ENCODE peak calls at places on chromosomes 7 and 10, in eight cellular contexts. G is Calu3; I is activated CD8-positive, alpha-beta T cell treated with anti-CD3 and anti-CD28 coated beads for 36 hours; Q is left ventricle myocardium inferior; Y is fibroblast of mammary gland; O is RWPE1; E is coronary artery; P is AG10803. H is an unnamed sample.

GRCh38 chr7:4792537-4793126 is 17.2 kb downstream of the AP5Z1 start:
- DNase-seq in G (no peak), I (peak; percentile 27), Q (no peak), Y (peak; percentile 14), O (no peak), E (no peak), P (peak; percentile 22), H (no peak)

GRCh38 chr7:115356139-115356746 is 434.3 kb downstream of the MDFIC start:
- DNase-seq in G (peak; percentile 14), I (no peak), Q (no peak), Y (peak; percentile 44), O (no peak), E (no peak), P (no peak), H (no peak)

GRCh38 chr10:51389415-51390342 is 309.7 kb downstream of the CSTF2T start:
- DNase-seq in G (peak; percentile 54), I (peak; percentile 56), Q (peak; percentile 36), Y (peak; percentile 98), O (peak; percentile 18), E (no peak), P (peak; percentile 100), H (peak; percentile 98)

GRCh38 chr10:126972622-126973414 is 67.6 kb downstream of the DOCK1 start:
- DNase-seq in G (peak; percentile 51), I (no peak), Q (no peak), Y (peak; percentile 83), O (peak; percentile 31), E (no peak), P (peak; percentile 90), H (peak; percentile 86)

GRCh38 chr7:151233111-151233701 is 923 bp downstream of the CHPF2 start:
- DNase-seq in G (peak; percentile 46), I (peak; percentile 92), Q (no peak), Y (peak; percentile 87), O (peak; percentile 67), E (no peak), P (peak; percentile 75), H (peak; percentile 85)

GRCh38 chr7:107890962-107891618 is at the start of gene DLD:
- DNase-seq in G (peak; percentile 85), I (peak; percentile 96), Q (peak; percentile 94), Y (peak; percentile 90), O (peak; percentile 94), E (peak; percentile 98), P (peak; percentile 85), H (peak; percentile 86)

GRCh38 chr10:104330168-104331117 is 7.8 kb downstream of the ITPRIP start:
- DNase-seq in G (no peak), I (no peak), Q (no peak), Y (peak; percentile 90), O (peak; percentile 60), E (peak; percentile 69), P (peak; percentile 92), H (peak; percentile 84)

GRCh38 chr10:125120046-125120710 is 40.2 kb downstream of the CTBP2 start:
- DNase-seq in G (no peak), I (no peak), Q (no peak), Y (peak; percentile 70), O (no peak), E (no peak), P (peak; percentile 68), H (peak; percentile 56)

GRCh38 chr7:1692500-1693418 is 22.7 kb downstream of the ELFN1 start:
- DNase-seq in G (no peak), I (no peak), Q (no peak), Y (no peak), O (no peak), E (peak; percentile 36), P (no peak), H (no peak)

GRCh38 chr10:87677595-87677994 is 17.9 kb downstream of the PAPSS2 start:
- DNase-seq in G (no peak), I (no peak), Q (no peak), Y (no peak), O (no peak), E (no peak), P (no peak), H (no peak)

GRCh38 chr7:106110885-106111670 is 1.0 kb downstream of the SYPL1 start:
- DNase-seq in G (no peak), I (no peak), Q (no peak), Y (peak; percentile 46), O (peak; percentile 11), E (no peak), P (peak; percentile 36), H (peak; percentile 9)

GRCh38 chr10:29598861-29599311 is 35.9 kb downstream of the SVIL start:
- DNase-seq in G (no peak), I (no peak), Q (no peak), Y (peak; percentile 40), O (no peak), E (no peak), P (peak; percentile 84), H (no peak)

GRCh38 chr7:31408120-31408729 is 67.7 kb upstream of the NEUROD6 start:
- DNase-seq in G (peak; percentile 36), I (no peak), Q (no peak), Y (peak; percentile 9), O (peak; percentile 85), E (no peak), P (peak; percentile 3), H (no peak)

GRCh38 chr10:26621889-26622681 is 75.4 kb upstream of the PDSS1 start:
- DNase-seq in G (peak; percentile 64), I (peak; percentile 51), Q (peak; percentile 38), Y (peak; percentile 8), O (peak; percentile 53), E (no peak), P (peak; percentile 1), H (no peak)

GRCh38 chr7:134071355-134072331 is 55.5 kb upstream of the LRGUK start:
- DNase-seq in G (no peak), I (no peak), Q (no peak), Y (no peak), O (no peak), E (no peak), P (no peak), H (no peak)

GRCh38 chr7:1397491-1398327 is 61.6 kb downstream of the MICALL2 start:
- DNase-seq in G (no peak), I (no peak), Q (no peak), Y (peak; percentile 85), O (no peak), E (no peak), P (peak; percentile 68), H (peak; percentile 50)

GRCh38 chr10:93110472-93111146 is 36.9 kb downstream of the CYP26A1 start:
- DNase-seq in G (no peak), I (no peak), Q (no peak), Y (no peak), O (no peak), E (no peak), P (no peak), H (no peak)

GRCh38 chr7:154440058-154440457 is 387.9 kb downstream of the DPP6 start:
- DNase-seq in G (no peak), I (no peak), Q (no peak), Y (no peak), O (no peak), E (no peak), P (no peak), H (no peak)
- TF ChIP-seq CTCF in G (no peak), I (no peak), Q (no peak), Y (no peak), O (no peak), E (no peak), P (no peak), H (no peak)

GRCh38 chr7:131581241-131582157 is 25.1 kb upstream of the PODXL start:
- DNase-seq in G (peak; percentile 6), I (no peak), Q (peak; percentile 89), Y (no peak), O (no peak), E (no peak), P (peak; percentile 22), H (no peak)
- TF ChIP-seq CTCF in G (no peak), I (no peak), Q (peak; percentile 53), Y (no peak), O (no peak), E (no peak), P (peak; percentile 13), H (no peak)

DNA sequence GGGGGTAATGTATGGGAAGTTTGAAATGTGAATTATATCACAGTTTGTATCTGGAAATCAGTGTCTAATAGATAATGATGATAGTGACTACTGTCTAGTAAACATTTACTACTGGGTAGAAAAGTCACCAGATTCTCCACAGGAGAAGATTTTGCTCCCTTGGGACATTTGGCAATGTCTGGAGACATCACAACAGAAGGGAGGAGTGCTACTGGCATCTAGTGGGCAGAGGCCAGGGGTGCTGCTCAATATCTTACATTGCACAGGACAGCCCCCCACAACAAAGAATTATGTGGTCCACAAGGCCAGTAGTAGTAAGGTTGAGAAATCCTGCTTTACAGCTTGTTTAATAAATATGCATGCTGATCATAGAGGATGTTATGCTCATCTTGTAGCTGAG is 92.3 kb upstream of the PRPS1L1 start:
- DNase-seq in G (peak; percentile 50), I (peak; percentile 4), Q (no peak), Y (peak; percentile 20), O (no peak), E (no peak), P (peak; percentile 9), H (no peak)
- TF ChIP-seq CTCF in G (peak; percentile 43), I (no peak), Q (peak; percentile 42), Y (peak; percentile 11), O (no peak), E (no peak), P (peak; percentile 20), H (peak; percentile 49)

GRCh38 chr7:45583296-45583695 is 9.1 kb downstream of the ADCY1 start:
- DNase-seq in G (no peak), I (no peak), Q (no peak), Y (no peak), O (no peak), E (no peak), P (no peak), H (no peak)

GRCh38 chr7:45585628-45586027 is 11.5 kb downstream of the ADCY1 start:
- DNase-seq in G (no peak), I (no peak), Q (no peak), Y (no peak), O (no peak), E (no peak), P (no peak), H (no peak)

GRCh38 chr7:45582136-45582742 is 8.1 kb downstream of the ADCY1 start:
- DNase-seq in G (no peak), I (no peak), Q (no peak), Y (no peak), O (no peak), E (no peak), P (no peak), H (no peak)

GRCh38 chr7:45582868-45583277 is 8.7 kb downstream of the ADCY1 start:
- DNase-seq in G (no peak), I (no peak), Q (no peak), Y (no peak), O (no peak), E (no peak), P (no peak), H (no peak)

DNA sequence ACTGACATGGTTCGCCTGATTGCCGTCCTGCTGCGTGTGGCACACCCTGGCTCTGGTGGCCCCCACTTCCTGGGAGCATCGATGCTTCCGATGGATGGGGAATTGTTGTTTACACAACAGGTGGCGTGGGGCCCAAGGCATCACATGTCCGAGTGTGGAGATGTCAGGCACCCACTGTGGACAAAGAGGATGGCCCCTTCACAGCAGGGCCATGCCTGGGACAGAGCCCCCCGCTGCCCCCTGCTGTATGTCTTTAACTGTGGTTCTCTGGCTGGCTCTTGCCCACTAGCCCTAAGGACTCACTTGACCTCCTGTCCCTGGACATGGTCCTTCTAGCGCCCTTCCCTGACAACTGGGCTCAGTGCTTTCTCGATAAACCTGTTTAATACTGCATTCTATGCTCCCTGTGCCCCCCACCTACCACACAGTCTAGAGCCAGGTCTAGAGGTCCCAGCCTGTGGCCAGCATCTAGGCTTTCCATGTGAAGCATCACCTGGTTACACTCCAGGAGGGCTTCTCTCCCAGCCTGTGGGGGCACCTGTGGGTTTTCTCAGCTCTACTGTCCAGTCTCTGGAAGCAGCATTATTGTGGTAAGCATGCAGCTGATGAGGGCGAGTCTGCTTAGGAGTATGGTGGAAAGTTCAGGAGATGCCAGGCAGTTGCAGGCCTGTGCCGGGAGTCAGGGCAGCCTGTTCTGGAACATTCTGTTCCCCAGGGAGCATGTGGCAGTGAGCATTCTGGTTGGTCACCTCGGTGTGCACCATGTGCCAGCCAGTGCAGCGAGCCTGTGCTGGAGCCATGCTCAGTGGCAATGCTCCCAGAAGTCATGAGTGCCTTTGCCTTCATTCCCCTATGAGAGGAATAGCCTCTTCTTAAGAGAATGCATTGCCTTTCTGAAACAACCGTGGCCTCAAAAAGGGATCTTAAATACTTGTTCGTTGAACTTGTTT is 10.4 kb downstream of the ADCY1 start:
- DNase-seq in G (no peak), I (no peak), Q (no peak), Y (no peak), O (no peak), E (no peak), P (no peak), H (no peak)
- TF ChIP-seq CTCF in G (no peak), I (no peak), Q (no peak), Y (no peak), O (no peak), E (no peak), P (no peak), H (no peak)

H was measured in HFFc6.